ENCODE peak calls at places on chromosomes 4 and X, in eight cellular contexts. W, F, M, T, Q, J, A and V are unnamed samples.

GRCh38 chr4:183449193-183449888 is 4.9 kb downstream of the CDKN2AIP start:
- DNase-seq in W (no peak), F (no peak), M (no peak), T (no peak), Q (no peak), J (no peak), A (no peak), V (no peak)

GRCh38 chrX:12868747-12869146 is 1.9 kb downstream of the TLR7 start:
- DNase-seq in W (no peak), F (no peak), M (no peak), T (no peak), Q (peak; percentile 78), J (no peak), A (no peak), V (no peak)

GRCh38 chr4:158051401-158052235 is 121.2 kb downstream of the GASK1B start:
- DNase-seq in W (no peak), F (no peak), M (no peak), T (no peak), Q (no peak), J (no peak), A (no peak), V (no peak)

GRCh38 chr4:150316332-150317205 is 238.3 kb downstream of the DCLK2 start:
- DNase-seq in W (no peak), F (peak; percentile 66), M (no peak), T (no peak), Q (no peak), J (no peak), A (no peak), V (no peak)

GRCh38 chrX:132592880-132593279 is 104.0 kb upstream of the MBNL3 start:
- DNase-seq in W (peak; percentile 1), F (no peak), M (no peak), T (no peak), Q (no peak), J (peak; percentile 49), A (peak; percentile 39), V (peak; percentile 2)

GRCh38 chrX:1249101-1249887 is 19.3 kb upstream of the CSF2RA start:
- DNase-seq in W (no peak), F (peak; percentile 20), M (no peak), T (peak; percentile 78), Q (peak; percentile 19), J (peak; percentile 86), A (peak; percentile 13), V (no peak)

GRCh38 chr4:147044241-147044640 is 98.6 kb upstream of the TTC29 start:
- DNase-seq in W (no peak), F (no peak), M (no peak), T (no peak), Q (no peak), J (no peak), A (no peak), V (no peak)

GRCh38 chrX:26557691-26558321 is 341.8 kb downstream of the MAGEB5 start:
- DNase-seq in W (no peak), F (no peak), M (no peak), T (no peak), Q (no peak), J (no peak), A (no peak), V (no peak)

GRCh38 chrX:153448556-153449280 is 2.9 kb upstream of the TREX2 start:
- DNase-seq in W (no peak), F (no peak), M (no peak), T (no peak), Q (no peak), J (no peak), A (no peak), V (no peak)

GRCh38 chr4:184763150-184763780 is 29.4 kb upstream of the CENPU start:
- DNase-seq in W (no peak), F (no peak), M (no peak), T (no peak), Q (no peak), J (no peak), A (no peak), V (no peak)

DNA sequence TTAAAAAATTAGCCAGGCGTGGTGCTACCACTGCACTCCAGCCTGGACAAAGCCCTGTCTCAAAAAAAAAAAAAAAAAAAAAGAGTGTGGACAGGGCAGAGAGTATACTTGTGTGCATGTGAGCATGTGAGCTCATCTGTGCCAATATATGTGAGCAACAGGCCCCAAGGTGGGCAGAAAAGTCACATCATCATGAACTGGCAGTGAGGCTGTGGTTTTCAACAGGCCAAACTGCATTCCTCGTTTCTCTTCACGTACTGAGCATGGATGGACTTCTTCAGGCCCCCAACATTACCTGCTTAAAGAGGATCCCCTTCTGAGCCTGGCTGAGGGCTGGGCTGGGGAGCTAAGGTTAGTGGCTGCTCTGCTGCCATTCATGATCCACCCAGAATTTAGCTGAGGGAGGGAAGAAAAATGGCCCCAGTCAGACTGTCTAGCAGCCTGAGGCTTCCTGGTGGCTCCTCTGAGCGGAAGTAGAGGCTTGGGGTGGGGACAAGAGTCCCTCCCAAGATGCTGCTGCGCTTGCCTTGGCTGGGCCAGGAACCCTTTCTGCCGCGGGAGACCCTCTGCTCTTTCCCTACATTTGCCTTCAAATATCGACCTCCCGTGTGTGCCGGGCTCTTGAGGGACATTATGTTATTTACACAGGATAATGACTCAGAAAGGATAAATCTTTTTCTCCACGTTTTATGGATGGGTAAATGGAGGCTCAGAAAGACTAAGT is 55.0 kb downstream of the DIPK2B start:
- DNase-seq in W (no peak), F (no peak), M (no peak), T (no peak), Q (no peak), J (no peak), A (no peak), V (no peak)
- TF ChIP-seq POLR2AphosphoS5 in W (no peak), F (no peak), M (no peak), T (no peak), Q (no peak), J (no peak), A (no peak), V (no peak)

DNA sequence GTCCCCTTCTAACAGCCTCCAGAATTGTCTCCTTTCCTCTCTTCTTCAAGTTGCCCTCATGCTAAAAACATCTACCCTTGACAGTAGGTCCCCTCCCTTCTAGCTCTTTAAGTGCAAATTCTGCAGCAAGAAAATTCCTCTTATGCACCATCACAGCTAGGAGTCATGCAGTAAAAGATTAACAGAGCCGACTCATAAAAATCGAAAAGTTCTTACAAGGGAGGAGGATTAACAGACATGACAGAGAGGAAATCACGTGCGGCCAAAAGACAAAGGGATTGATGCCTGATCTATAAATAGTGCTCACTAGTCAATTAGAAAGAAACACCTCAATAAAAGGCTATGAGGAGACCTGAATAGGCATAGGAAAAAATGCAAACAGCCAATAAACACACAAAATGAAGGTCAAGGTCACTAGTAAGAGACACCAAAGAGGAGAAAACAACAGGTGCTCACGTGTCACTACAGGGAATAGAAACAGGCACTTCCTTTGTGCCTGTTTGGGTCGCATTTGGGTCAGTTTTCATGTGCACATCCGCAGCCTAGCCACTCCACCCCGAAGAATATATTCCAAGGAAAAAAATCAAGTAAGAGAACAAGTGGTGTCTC is 3.4 kb downstream of the RNF212 start:
- DNase-seq in W (no peak), F (no peak), M (no peak), T (no peak), Q (no peak), J (no peak), A (peak; percentile 39), V (no peak)
- H3K79me2 ChIP-seq in W (no peaks in the 10 kb centered on the region), F (no peaks in the 10 kb centered on the region), M (no peaks in the 10 kb centered on the region), T (no peaks in the 10 kb centered on the region), Q (no peaks in the 10 kb centered on the region), J (peaks cover 12% of the 10 kb centered on the region), A (no peaks in the 10 kb centered on the region), V (no peaks in the 10 kb centered on the region)

DNA sequence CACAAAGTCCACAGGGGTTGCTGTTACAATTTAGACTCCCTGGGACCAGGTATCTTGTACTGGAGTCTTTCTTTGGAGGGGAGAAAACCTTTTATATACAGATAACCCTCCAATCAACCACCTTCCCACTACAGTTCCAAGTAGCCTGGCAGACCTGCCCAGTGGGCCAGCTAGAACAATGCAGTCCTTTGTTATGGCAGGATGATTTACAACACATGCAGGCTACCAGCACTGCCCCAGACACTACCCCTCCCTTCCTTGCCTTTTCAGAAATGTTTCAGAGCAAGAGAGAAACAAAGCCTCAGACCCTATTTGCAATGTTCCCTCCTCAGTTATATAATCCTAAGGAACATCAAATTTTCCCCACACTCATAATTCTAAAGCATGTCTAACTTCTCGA is 11.1 kb downstream of the RASL11B start:
- DNase-seq in W (peak; percentile 75), F (no peak), M (peak; percentile 13), T (no peak), Q (no peak), J (no peak), A (no peak), V (no peak)
- TF ChIP-seq POLR2AphosphoS5 in W (no peak), F (no peak), M (no peak), T (no peak), Q (no peak), J (no peak), A (no peak), V (no peak)

DNA sequence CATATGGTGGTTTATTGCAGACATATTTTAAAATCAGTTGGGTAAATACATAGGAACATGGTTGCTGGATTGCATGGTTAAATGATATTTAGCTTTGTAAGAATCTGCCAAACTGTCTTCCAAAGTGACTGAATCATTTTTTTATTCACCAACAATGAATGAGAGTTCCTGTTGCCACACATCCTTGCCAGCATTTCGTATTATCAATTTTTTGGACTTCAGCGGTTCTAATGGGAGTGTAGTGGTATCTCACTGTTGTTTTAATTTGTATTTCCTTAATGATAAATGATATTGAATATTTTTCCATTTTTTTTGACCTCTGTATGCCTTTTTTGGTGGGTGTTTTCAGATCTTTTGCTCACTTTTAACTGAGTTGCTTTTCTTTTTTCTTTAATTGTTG is 1.4 kb upstream of the MTHFD2L start:
- DNase-seq in W (no peak), F (no peak), M (no peak), T (no peak), Q (no peak), J (no peak), A (no peak), V (no peak)
- H3K79me2 ChIP-seq in W (peaks cover 30% of the 10 kb centered on the region), F (peaks cover 48% of the 10 kb centered on the region), M (peaks cover 46% of the 10 kb centered on the region), T (no peaks in the 10 kb centered on the region), Q (peaks cover 35% of the 10 kb centered on the region), J (peaks cover 48% of the 10 kb centered on the region), A (peaks cover 27% of the 10 kb centered on the region), V (peaks cover 18% of the 10 kb centered on the region)